ENCODE peak calls at places on chromosomes 7 and 10, in seven cellular contexts. S, P, H, B, O, L and I are unnamed samples.

GRCh38 chr10:11958956-11959355 is 83.7 kb downstream of the UPF2 start:
- DNase-seq in S (no peak), P (no peak), H (no peak), B (no peak), O (no peak), L (no peak), I (no peak)

GRCh38 chr7:31368620-31369019 is 28.1 kb upstream of the NEUROD6 start:
- DNase-seq in S (no peak), P (no peak), H (no peak), B (no peak), O (no peak), L (no peak), I (no peak)

GRCh38 chr7:28573059-28573553 is 160.8 kb downstream of the CREB5 start:
- DNase-seq in S (no peak), P (no peak), H (no peak), B (no peak), O (peak), L (no peak), I (no peak)

GRCh38 chr7:6375346-6376101 is 72.2 kb downstream of the DAGLB start:
- DNase-seq in S (no peak), P (peak), H (no peak), B (no peak), O (peak), L (no peak), I (no peak)

GRCh38 chr10:127415901-127416630 is 133.0 kb upstream of the NPS start:
- DNase-seq in S (no peak), P (no peak), H (no peak), B (no peak), O (no peak), L (no peak), I (no peak)

GRCh38 chr7:1331576-1332467 is 99.2 kb downstream of the UNCX start:
- DNase-seq in S (no peak), P (no peak), H (no peak), B (no peak), O (no peak), L (no peak), I (no peak)

GRCh38 chr7:29139191-29139590 is 7.1 kb downstream of the CPVL start:
- DNase-seq in S (no peak), P (no peak), H (no peak), B (no peak), O (no peak), L (no peak), I (no peak)

GRCh38 chr7:112622159-112622715 is 141.4 kb downstream of the LSMEM1 start:
- DNase-seq in S (no peak), P (no peak), H (no peak), B (no peak), O (no peak), L (no peak), I (no peak)

GRCh38 chr7:7992502-7992901 is 23.9 kb downstream of the GLCCI1 start:
- DNase-seq in S (no peak), P (no peak), H (no peak), B (no peak), O (no peak), L (no peak), I (no peak)